ENCODE peak calls at places on chromosomes 5 and 9, in nine cellular contexts. One of them, this sample, is unnamed.

GRCh38 chr9:120965344-120966004 is 38.9 kb upstream of the TRAF1 start:
- DNase-seq in gastrocnemius medialis: no peak
- DNase-seq in HCT116: no peak
- DNase-seq in adipocyte: peak; percentile 43
- DNase-seq in astrocyte: no peak
- DNase-seq in fibroblast of lung: no peak
- DNase-seq in NT2/D1: peak; percentile 86
- DNase-seq in Panc1: no peak
- DNase-seq in adrenal gland: no peak
- DNase-seq in this sample: no peak

GRCh38 chr9:89116064-89116817 is 62.4 kb downstream of the SHC3 start:
- DNase-seq in gastrocnemius medialis: no peak
- DNase-seq in HCT116: no peak
- DNase-seq in adipocyte: peak; percentile 29
- DNase-seq in astrocyte: peak; percentile 83
- DNase-seq in fibroblast of lung: peak; percentile 81
- DNase-seq in NT2/D1: no peak
- DNase-seq in Panc1: no peak
- DNase-seq in adrenal gland: no peak
- DNase-seq in this sample: no peak

GRCh38 chr5:44885903-44886302 is 77.2 kb downstream of the MRPS30 start:
- DNase-seq in gastrocnemius medialis: no peak
- DNase-seq in HCT116: no peak
- DNase-seq in adipocyte: no peak
- DNase-seq in astrocyte: peak; percentile 51
- DNase-seq in fibroblast of lung: peak; percentile 61
- DNase-seq in NT2/D1: no peak
- DNase-seq in Panc1: no peak
- DNase-seq in adrenal gland: no peak
- DNase-seq in this sample: no peak

GRCh38 chr9:79166005-79166404 is 405.8 kb upstream of the TLE4 start:
- DNase-seq in gastrocnemius medialis: no peak
- DNase-seq in HCT116: no peak
- DNase-seq in adipocyte: peak; percentile 76
- DNase-seq in astrocyte: peak; percentile 35
- DNase-seq in fibroblast of lung: peak; percentile 35
- DNase-seq in NT2/D1: no peak
- DNase-seq in Panc1: no peak
- DNase-seq in adrenal gland: no peak
- DNase-seq in this sample: no peak

GRCh38 chr5:75666801-75667200 is 50.4 kb downstream of the POC5 start:
- DNase-seq in gastrocnemius medialis: no peak
- DNase-seq in HCT116: no peak
- DNase-seq in adipocyte: no peak
- DNase-seq in astrocyte: no peak
- DNase-seq in fibroblast of lung: peak; percentile 4
- DNase-seq in NT2/D1: no peak
- DNase-seq in Panc1: no peak
- DNase-seq in adrenal gland: no peak
- DNase-seq in this sample: no peak

GRCh38 chr5:122457178-122457826 is 145.3 kb downstream of the SNCAIP start:
- DNase-seq in gastrocnemius medialis: no peak
- DNase-seq in HCT116: no peak
- DNase-seq in adipocyte: no peak
- DNase-seq in astrocyte: no peak
- DNase-seq in fibroblast of lung: no peak
- DNase-seq in NT2/D1: no peak
- DNase-seq in Panc1: no peak
- DNase-seq in adrenal gland: no peak
- DNase-seq in this sample: no peak

GRCh38 chr5:79720096-79720495 is 30.5 kb downstream of the CMYA5 start:
- DNase-seq in gastrocnemius medialis: no peak
- DNase-seq in HCT116: no peak
- DNase-seq in adipocyte: no peak
- DNase-seq in astrocyte: no peak
- DNase-seq in fibroblast of lung: no peak
- DNase-seq in NT2/D1: no peak
- DNase-seq in Panc1: no peak
- DNase-seq in adrenal gland: no peak
- DNase-seq in this sample: no peak

GRCh38 chr9:130988905-130989304 is 20.1 kb upstream of the LAMC3 start:
- DNase-seq in gastrocnemius medialis: no peak
- DNase-seq in HCT116: no peak
- DNase-seq in adipocyte: no peak
- DNase-seq in astrocyte: no peak
- DNase-seq in fibroblast of lung: no peak
- DNase-seq in NT2/D1: no peak
- DNase-seq in Panc1: no peak
- DNase-seq in adrenal gland: no peak
- DNase-seq in this sample: no peak

GRCh38 chr5:13985736-13986418 is 41.4 kb upstream of the DNAH5 start:
- DNase-seq in gastrocnemius medialis: no peak
- DNase-seq in HCT116: peak; percentile 13
- DNase-seq in adipocyte: peak; percentile 80
- DNase-seq in astrocyte: peak; percentile 73
- DNase-seq in fibroblast of lung: peak; percentile 83
- DNase-seq in NT2/D1: no peak
- DNase-seq in Panc1: peak; percentile 84
- DNase-seq in adrenal gland: peak; percentile 69
- DNase-seq in this sample: peak; percentile 97

GRCh38 chr9:131608469-131609115 is 63.3 kb downstream of the PRRT1B start:
- DNase-seq in gastrocnemius medialis: peak; percentile 79
- DNase-seq in HCT116: peak; percentile 39
- DNase-seq in adipocyte: peak; percentile 86
- DNase-seq in astrocyte: peak; percentile 88
- DNase-seq in fibroblast of lung: peak; percentile 93
- DNase-seq in NT2/D1: peak; percentile 75
- DNase-seq in Panc1: peak; percentile 64
- DNase-seq in adrenal gland: peak; percentile 82
- DNase-seq in this sample: peak; percentile 91

GRCh38 chr5:112822456-112822855 is 38.6 kb upstream of the SRP19 start:
- DNase-seq in gastrocnemius medialis: no peak
- DNase-seq in HCT116: no peak
- DNase-seq in adipocyte: peak; percentile 64
- DNase-seq in astrocyte: no peak
- DNase-seq in fibroblast of lung: no peak
- DNase-seq in NT2/D1: no peak
- DNase-seq in Panc1: no peak
- DNase-seq in adrenal gland: no peak
- DNase-seq in this sample: no peak

GRCh38 chr5:181054138-181054537 is 14.1 kb downstream of the BTNL9 start:
- DNase-seq in gastrocnemius medialis: no peak
- DNase-seq in HCT116: no peak
- DNase-seq in adipocyte: no peak
- DNase-seq in astrocyte: no peak
- DNase-seq in fibroblast of lung: no peak
- DNase-seq in NT2/D1: no peak
- DNase-seq in Panc1: no peak
- DNase-seq in adrenal gland: no peak
- DNase-seq in this sample: no peak

GRCh38 chr5:142248853-142249462 is 75.9 kb downstream of the SPRY4 start:
- DNase-seq in gastrocnemius medialis: peak; percentile 11
- DNase-seq in HCT116: no peak
- DNase-seq in adipocyte: peak; percentile 22
- DNase-seq in astrocyte: peak; percentile 14
- DNase-seq in fibroblast of lung: peak; percentile 27
- DNase-seq in NT2/D1: no peak
- DNase-seq in Panc1: no peak
- DNase-seq in adrenal gland: no peak
- DNase-seq in this sample: peak; percentile 96

GRCh38 chr5:92544042-92544441 is 1037.0 kb downstream of the NR2F1-AS1 start:
- DNase-seq in gastrocnemius medialis: no peak
- DNase-seq in HCT116: no peak
- DNase-seq in adipocyte: peak; percentile 76
- DNase-seq in astrocyte: peak; percentile 31
- DNase-seq in fibroblast of lung: peak; percentile 52
- DNase-seq in NT2/D1: no peak
- DNase-seq in Panc1: no peak
- DNase-seq in adrenal gland: no peak
- DNase-seq in this sample: no peak

GRCh38 chr5:92543246-92543645 is 1037.8 kb downstream of the NR2F1-AS1 start:
- DNase-seq in gastrocnemius medialis: no peak
- DNase-seq in HCT116: no peak
- DNase-seq in adipocyte: peak; percentile 52
- DNase-seq in astrocyte: no peak
- DNase-seq in fibroblast of lung: peak; percentile 38
- DNase-seq in NT2/D1: no peak
- DNase-seq in Panc1: no peak
- DNase-seq in adrenal gland: no peak
- DNase-seq in this sample: no peak

GRCh38 chr5:92548351-92548750 is 1032.7 kb downstream of the NR2F1-AS1 start:
- DNase-seq in gastrocnemius medialis: no peak
- DNase-seq in HCT116: no peak
- DNase-seq in adipocyte: no peak
- DNase-seq in astrocyte: peak; percentile 88
- DNase-seq in fibroblast of lung: peak; percentile 89
- DNase-seq in NT2/D1: no peak
- DNase-seq in Panc1: no peak
- DNase-seq in adrenal gland: no peak
- DNase-seq in this sample: peak; percentile 56

DNA sequence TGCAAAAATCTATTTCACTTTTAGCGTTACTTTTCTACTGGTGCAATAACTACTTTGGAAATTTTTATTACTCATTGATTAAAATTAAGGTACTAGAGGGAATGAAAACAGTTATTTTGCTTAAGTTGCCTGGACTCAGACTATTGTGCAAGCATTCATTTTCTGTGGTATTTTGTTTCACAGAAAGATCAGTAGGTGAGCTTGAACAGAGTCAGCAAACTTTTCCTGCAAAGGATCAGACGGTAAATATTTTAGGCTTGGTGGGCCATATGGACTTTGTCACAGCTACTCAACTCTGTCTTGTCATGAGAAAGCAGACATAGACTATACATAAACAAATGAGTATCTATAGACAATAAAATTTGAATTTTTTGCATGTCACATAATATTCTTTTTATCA is 1036.5 kb downstream of the NR2F1-AS1 start:
- DNase-seq in gastrocnemius medialis: no peak
- DNase-seq in HCT116: no peak
- DNase-seq in adipocyte: peak; percentile 81
- DNase-seq in astrocyte: peak; percentile 38
- DNase-seq in fibroblast of lung: peak; percentile 38
- DNase-seq in NT2/D1: no peak
- DNase-seq in Panc1: no peak
- DNase-seq in adrenal gland: no peak
- DNase-seq in this sample: no peak
- H3K36me3 ChIP-seq in gastrocnemius medialis: no peaks in the 10 kb centered on the region
- H3K36me3 ChIP-seq in HCT116: no peaks in the 10 kb centered on the region
- H3K36me3 ChIP-seq in adipocyte: no peaks in the 10 kb centered on the region
- H3K36me3 ChIP-seq in astrocyte: no peaks in the 10 kb centered on the region
- H3K36me3 ChIP-seq in fibroblast of lung: no peaks in the 10 kb centered on the region
- H3K36me3 ChIP-seq in NT2/D1: no peaks in the 10 kb centered on the region
- H3K36me3 ChIP-seq in Panc1: no peaks in the 10 kb centered on the region
- H3K36me3 ChIP-seq in adrenal gland: no peaks in the 10 kb centered on the region
- H3K36me3 ChIP-seq in this sample: no peaks in the 10 kb centered on the region

DNA sequence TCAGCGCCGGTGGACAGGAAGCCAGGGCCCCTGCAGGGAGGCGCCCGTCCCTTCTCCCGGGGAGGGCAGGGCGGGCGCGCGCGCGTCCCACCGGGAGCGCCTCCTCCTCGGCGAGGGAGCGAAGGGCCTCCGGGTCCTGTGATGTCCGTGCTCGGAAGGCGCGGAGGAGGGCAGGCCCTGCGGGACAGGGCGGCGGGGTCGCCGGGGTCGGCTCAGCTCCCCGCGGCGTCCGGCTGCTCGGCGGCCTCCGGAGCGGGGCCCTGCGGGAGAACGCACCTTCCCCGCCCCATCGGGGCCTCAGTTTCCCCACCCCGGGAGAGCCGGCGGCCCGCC is 328 bp downstream of the EXD3 start:
- DNase-seq in gastrocnemius medialis: no peak
- DNase-seq in HCT116: no peak
- DNase-seq in adipocyte: peak; percentile 70
- DNase-seq in astrocyte: no peak
- DNase-seq in fibroblast of lung: peak; percentile 29
- DNase-seq in NT2/D1: no peak
- DNase-seq in Panc1: no peak
- DNase-seq in adrenal gland: no peak
- DNase-seq in this sample: peak; percentile 39
- H3K4me3 ChIP-seq in gastrocnemius medialis: peak overlapping the region; percentile 74
- H3K4me3 ChIP-seq in HCT116: peak overlapping the region; percentile 60
- H3K4me3 ChIP-seq in adipocyte: peak overlapping the region; percentile 90
- H3K4me3 ChIP-seq in astrocyte: peak overlapping the region; percentile 71
- H3K4me3 ChIP-seq in fibroblast of lung: peak overlapping the region; percentile 86
- H3K4me3 ChIP-seq in NT2/D1: peak overlapping the region; percentile 78
- H3K4me3 ChIP-seq in Panc1: peak overlapping the region; percentile 79
- H3K4me3 ChIP-seq in adrenal gland: peak overlapping the region; percentile 96
- H3K4me3 ChIP-seq in this sample: peak overlapping the region; percentile 78

GRCh38 chr9:36987409-36987808 is 46.7 kb downstream of the PAX5 start:
- DNase-seq in gastrocnemius medialis: no peak
- DNase-seq in HCT116: no peak
- DNase-seq in adipocyte: no peak
- DNase-seq in astrocyte: no peak
- DNase-seq in fibroblast of lung: no peak
- DNase-seq in NT2/D1: no peak
- DNase-seq in Panc1: no peak
- DNase-seq in adrenal gland: no peak
- DNase-seq in this sample: no peak
- H3K27me3 ChIP-seq in gastrocnemius medialis: peaks cover 57% of the 10 kb centered on the region
- H3K27me3 ChIP-seq in HCT116: no peaks in the 10 kb centered on the region
- H3K27me3 ChIP-seq in adipocyte: peaks cover 79% of the 10 kb centered on the region
- H3K27me3 ChIP-seq in astrocyte: peaks cover 86% of the 10 kb centered on the region
- H3K27me3 ChIP-seq in fibroblast of lung: peaks cover 47% of the 10 kb centered on the region
- H3K27me3 ChIP-seq in NT2/D1: peaks cover 85% of the 10 kb centered on the region
- H3K27me3 ChIP-seq in Panc1: peaks cover 19% of the 10 kb centered on the region
- H3K27me3 ChIP-seq in adrenal gland: peaks cover 47% of the 10 kb centered on the region
- H3K27me3 ChIP-seq in this sample: no peaks in the 10 kb centered on the region

GRCh38 chr5:131426011-131426410 is 162.2 kb downstream of the CDC42SE2 start:
- DNase-seq in gastrocnemius medialis: no peak
- DNase-seq in HCT116: no peak
- DNase-seq in adipocyte: no peak
- DNase-seq in astrocyte: no peak
- DNase-seq in fibroblast of lung: no peak
- DNase-seq in NT2/D1: no peak
- DNase-seq in Panc1: no peak
- DNase-seq in adrenal gland: no peak
- DNase-seq in this sample: no peak

GRCh38 chr5:131431794-131432193 is 167.9 kb downstream of the CDC42SE2 start:
- DNase-seq in gastrocnemius medialis: no peak
- DNase-seq in HCT116: no peak
- DNase-seq in adipocyte: no peak
- DNase-seq in astrocyte: no peak
- DNase-seq in fibroblast of lung: no peak
- DNase-seq in NT2/D1: no peak
- DNase-seq in Panc1: no peak
- DNase-seq in adrenal gland: no peak
- DNase-seq in this sample: no peak

GRCh38 chr5:131436081-131436480 is 172.2 kb downstream of the CDC42SE2 start:
- DNase-seq in gastrocnemius medialis: peak; percentile 15
- DNase-seq in HCT116: no peak
- DNase-seq in adipocyte: no peak
- DNase-seq in astrocyte: no peak
- DNase-seq in fibroblast of lung: no peak
- DNase-seq in NT2/D1: no peak
- DNase-seq in Panc1: no peak
- DNase-seq in adrenal gland: peak; percentile 38
- DNase-seq in this sample: no peak

DNA sequence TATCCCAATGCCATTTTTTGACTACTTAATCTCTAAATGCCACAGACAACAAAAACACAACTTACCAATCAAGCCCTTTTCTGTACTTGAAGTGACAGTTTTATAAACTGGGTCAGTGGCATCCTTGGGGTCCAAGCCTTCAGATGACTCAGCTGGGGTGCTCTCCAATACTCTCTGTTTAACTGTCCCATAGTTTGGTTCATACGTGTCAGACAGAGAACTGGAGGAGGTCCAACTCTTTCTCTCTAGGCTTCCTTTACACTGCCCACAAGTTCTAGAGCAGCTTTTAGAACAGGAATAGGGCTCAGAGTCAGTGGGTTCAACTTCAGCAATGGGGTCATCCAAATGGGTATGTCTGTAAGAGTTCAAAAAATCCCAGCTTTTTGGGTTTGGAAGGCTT is 166.9 kb downstream of the CDC42SE2 start:
- DNase-seq in gastrocnemius medialis: no peak
- DNase-seq in HCT116: no peak
- DNase-seq in adipocyte: no peak
- DNase-seq in astrocyte: peak; percentile 11
- DNase-seq in fibroblast of lung: peak; percentile 15
- DNase-seq in NT2/D1: no peak
- DNase-seq in Panc1: no peak
- DNase-seq in adrenal gland: no peak
- DNase-seq in this sample: peak; percentile 17
- H3K36me3 ChIP-seq in gastrocnemius medialis: peaks cover 52% of the 10 kb centered on the region
- H3K36me3 ChIP-seq in HCT116: peaks cover 23% of the 10 kb centered on the region
- H3K36me3 ChIP-seq in adipocyte: peaks cover 37% of the 10 kb centered on the region
- H3K36me3 ChIP-seq in astrocyte: peaks cover 19% of the 10 kb centered on the region
- H3K36me3 ChIP-seq in fibroblast of lung: peaks cover 1% of the 10 kb centered on the region
- H3K36me3 ChIP-seq in NT2/D1: peaks cover 26% of the 10 kb centered on the region
- H3K36me3 ChIP-seq in Panc1: peaks cover 35% of the 10 kb centered on the region
- H3K36me3 ChIP-seq in adrenal gland: peaks cover 21% of the 10 kb centered on the region
- H3K36me3 ChIP-seq in this sample: peaks cover 54% of the 10 kb centered on the region

This sample was measured in MG63.